ENCODE peak calls at places on chromosome 16, in four cellular contexts. One of them, this sample, is unnamed.

GRCh38 chr16:17260271-17260849 is 210.4 kb downstream of the XYLT1 start:
- DNase-seq in transverse colon: no peak
- DNase-seq in uterus: no peak
- DNase-seq in suprapubic skin: no peak
- DNase-seq in this sample: no peak

GRCh38 chr16:77374384-77374783 is 60.5 kb downstream of the ADAMTS18 start:
- DNase-seq in transverse colon: no peak
- DNase-seq in uterus: no peak
- DNase-seq in suprapubic skin: no peak
- DNase-seq in this sample: no peak

GRCh38 chr16:73125860-73126259 is 77.9 kb upstream of the ZFHX3 start:
- DNase-seq in uterus: no peak
- DNase-seq in transverse colon: no peak
- DNase-seq in suprapubic skin: no peak
- DNase-seq in this sample: peak

GRCh38 chr16:75555213-75555706 is 792 bp downstream of the TMEM231 start:
- DNase-seq in transverse colon: peak
- DNase-seq in uterus: peak
- DNase-seq in suprapubic skin: peak
- DNase-seq in this sample: peak

GRCh38 chr16:54075446-54075845 is 211.1 kb downstream of the IRX3 start:
- DNase-seq in suprapubic skin: no peak
- DNase-seq in transverse colon: no peak
- DNase-seq in uterus: no peak
- DNase-seq in this sample: no peak

GRCh38 chr16:53053967-53054669 is 673 bp upstream of the CHD9 start:
- DNase-seq in transverse colon: peak
- DNase-seq in suprapubic skin: no peak
- DNase-seq in uterus: peak
- DNase-seq in this sample: peak

GRCh38 chr16:20073203-20074088 is at the start of gene GPR139:
- DNase-seq in uterus: no peak
- DNase-seq in transverse colon: no peak
- DNase-seq in suprapubic skin: no peak
- DNase-seq in this sample: no peak

GRCh38 chr16:72873853-72874252 is 174.1 kb downstream of the ZFHX3 start:
- DNase-seq in transverse colon: no peak
- DNase-seq in uterus: no peak
- DNase-seq in suprapubic skin: no peak
- DNase-seq in this sample: no peak

GRCh38 chr16:65244811-65245210 is 122.9 kb upstream of the CDH11 start:
- DNase-seq in transverse colon: no peak
- DNase-seq in uterus: no peak
- DNase-seq in suprapubic skin: no peak
- DNase-seq in this sample: no peak

GRCh38 chr16:28205117-28205899 is 6.5 kb downstream of the XPO6 start:
- DNase-seq in transverse colon: no peak
- DNase-seq in uterus: no peak
- DNase-seq in suprapubic skin: no peak
- DNase-seq in this sample: no peak

GRCh38 chr16:59021751-59022150 is 287.6 kb upstream of the GOT2 start:
- DNase-seq in transverse colon: no peak
- DNase-seq in uterus: no peak
- DNase-seq in suprapubic skin: no peak
- DNase-seq in this sample: no peak

GRCh38 chr16:47045023-47045422 is 71.5 kb upstream of the DNAJA2 start:
- DNase-seq in transverse colon: no peak
- DNase-seq in suprapubic skin: no peak
- DNase-seq in uterus: no peak
- DNase-seq in this sample: no peak

GRCh38 chr16:2753523-2754020 is 1.1 kb downstream of the SRRM2 start:
- DNase-seq in transverse colon: no peak
- DNase-seq in uterus: no peak
- DNase-seq in suprapubic skin: no peak
- DNase-seq in this sample: no peak
- TF ChIP-seq POLR2A in transverse colon: no peak
- TF ChIP-seq POLR2A in uterus: no peak
- TF ChIP-seq POLR2A in suprapubic skin: no peak
- TF ChIP-seq POLR2A in this sample: no peak

DNA sequence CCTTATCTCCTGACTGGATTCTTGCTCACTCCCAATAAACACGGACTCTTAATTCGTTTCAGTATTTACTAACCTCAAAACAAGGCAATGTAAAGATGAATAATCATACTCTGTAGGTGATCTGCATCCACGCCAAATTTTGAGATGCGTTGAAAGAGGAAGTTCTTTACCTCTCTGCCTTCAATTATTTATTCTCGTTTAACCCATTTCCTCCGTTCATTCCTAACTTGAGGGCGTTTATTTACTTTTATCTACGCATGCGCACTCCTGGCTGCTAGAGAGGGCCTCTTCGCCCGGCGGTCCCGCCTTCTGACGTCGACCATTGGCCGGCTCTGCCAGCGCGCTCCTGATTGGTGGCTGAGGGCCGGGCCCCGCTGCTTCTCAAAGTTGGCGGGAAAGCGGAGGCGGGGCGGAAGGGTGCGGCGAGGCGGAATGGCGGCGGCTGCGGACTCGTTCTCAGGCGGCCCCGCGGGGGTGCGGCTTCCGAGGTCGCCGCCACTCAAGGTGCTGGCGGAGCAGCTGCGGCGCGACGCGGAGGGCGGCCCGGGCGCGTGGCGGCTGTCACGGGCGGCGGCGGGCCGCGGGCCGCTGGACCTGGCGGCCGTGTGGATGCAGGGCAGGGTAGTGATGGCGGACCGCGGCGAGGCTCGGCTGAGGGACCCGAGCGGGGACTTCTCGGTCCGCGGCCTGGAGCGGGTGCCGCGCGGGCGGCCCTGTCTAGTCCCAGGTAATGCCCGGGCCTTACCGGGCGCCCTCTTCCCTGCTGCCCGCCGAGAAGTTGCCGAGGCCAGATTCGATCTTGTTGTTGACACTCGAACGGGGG is at the start of gene RMI2:
- DNase-seq in suprapubic skin: peak
- DNase-seq in transverse colon: peak
- DNase-seq in uterus: peak
- DNase-seq in this sample: peak
- TF ChIP-seq POLR2A in suprapubic skin: no peak
- TF ChIP-seq POLR2A in transverse colon: peak
- TF ChIP-seq POLR2A in uterus: peak
- TF ChIP-seq POLR2A in this sample: no peak

DNA sequence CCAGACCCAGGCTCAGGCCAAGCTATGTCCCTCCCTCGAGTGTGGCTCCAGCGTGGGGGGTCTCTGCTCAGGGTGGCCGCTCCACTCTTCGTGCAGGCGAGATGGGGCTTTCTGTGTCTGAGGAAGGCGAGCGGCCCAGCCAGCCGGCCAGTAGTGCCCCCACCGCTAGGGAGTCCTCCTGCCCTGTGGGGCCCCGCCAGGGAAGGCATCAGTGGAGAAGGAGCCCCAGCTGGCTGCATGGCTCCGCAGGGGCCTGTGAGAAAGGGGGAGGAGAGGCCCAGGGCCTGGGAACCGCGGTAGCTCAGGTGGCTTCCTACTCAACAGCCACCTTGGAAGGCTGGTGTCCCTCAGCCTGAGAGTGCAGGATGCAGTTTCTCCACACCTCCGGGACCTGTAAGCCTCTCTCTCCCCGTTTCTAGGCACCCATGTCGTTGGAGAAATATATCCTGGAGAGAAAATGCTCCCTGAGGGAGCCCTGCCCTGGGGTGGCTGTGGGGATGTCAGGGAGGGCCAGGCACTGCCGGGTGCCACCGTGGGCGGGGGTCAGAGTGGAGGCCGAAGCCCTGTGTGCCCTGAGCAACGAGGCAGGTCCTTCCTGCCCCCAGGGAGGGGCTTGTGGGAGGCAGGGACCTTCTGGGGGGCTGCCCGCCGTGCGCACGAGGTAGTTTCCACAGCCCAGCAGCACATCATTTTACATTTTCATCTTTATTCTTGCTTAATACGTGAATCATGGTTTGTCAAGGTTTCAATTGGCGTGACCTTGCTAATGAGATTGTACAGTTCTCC is 3.3 kb downstream of the PIGQ start:
- DNase-seq in transverse colon: no peak
- DNase-seq in suprapubic skin: no peak
- DNase-seq in uterus: no peak
- DNase-seq in this sample: no peak
- TF ChIP-seq POLR2A in transverse colon: no peak
- TF ChIP-seq POLR2A in suprapubic skin: no peak
- TF ChIP-seq POLR2A in uterus: no peak
- TF ChIP-seq POLR2A in this sample: no peak

GRCh38 chr16:66935319-66936011 is at the start of gene CES2:
- DNase-seq in uterus: no peak
- DNase-seq in transverse colon: peak
- DNase-seq in suprapubic skin: no peak
- DNase-seq in this sample: no peak

GRCh38 chr16:66933776-66934137 is 445 bp downstream of the CIAO2B start:
- DNase-seq in suprapubic skin: no peak
- DNase-seq in uterus: no peak
- DNase-seq in transverse colon: no peak
- DNase-seq in this sample: no peak

GRCh38 chr16:66936462-66936861 is 1.1 kb downstream of the CES2 start:
- DNase-seq in transverse colon: peak
- DNase-seq in uterus: no peak
- DNase-seq in suprapubic skin: no peak
- DNase-seq in this sample: no peak

GRCh38 chr16:66932076-66932475 is 2.1 kb downstream of the CIAO2B start:
- DNase-seq in transverse colon: no peak
- DNase-seq in uterus: no peak
- DNase-seq in suprapubic skin: no peak
- DNase-seq in this sample: no peak

DNA sequence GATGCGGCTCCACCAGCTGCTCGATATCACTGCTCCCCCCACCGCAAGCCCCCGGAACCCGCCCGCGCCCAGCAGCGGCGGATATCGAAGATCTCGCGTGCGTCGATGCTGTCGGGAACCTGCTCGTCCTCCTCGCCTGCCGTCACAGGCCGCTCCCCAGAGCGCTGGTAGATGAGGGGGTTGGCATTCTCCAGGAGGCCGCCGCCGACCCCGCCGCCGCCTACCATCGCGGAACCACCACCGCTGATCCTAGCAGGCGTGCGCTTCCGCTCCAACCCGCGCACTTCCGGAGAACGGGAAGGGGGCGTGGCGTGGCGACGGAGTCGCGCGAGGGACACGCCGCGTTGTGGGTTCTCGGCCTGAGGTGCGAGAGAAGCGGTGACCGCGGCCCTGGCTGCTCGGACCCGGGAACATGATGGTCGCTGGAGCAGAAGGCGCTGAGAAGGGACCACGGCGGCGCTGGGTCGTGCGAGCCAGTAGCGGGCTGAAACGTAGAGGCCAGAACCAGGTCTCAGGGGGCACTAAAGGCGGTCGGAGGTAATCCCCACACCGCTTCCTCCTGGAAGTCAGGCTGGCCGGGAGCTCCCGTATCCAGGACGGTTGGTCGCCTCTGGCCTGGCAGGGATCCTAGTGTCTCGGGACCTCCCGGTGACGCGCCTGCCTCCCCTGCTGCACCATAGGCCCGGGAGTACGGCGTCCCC is at the start of gene CIAO2B:
- DNase-seq in suprapubic skin: peak
- DNase-seq in transverse colon: peak
- DNase-seq in uterus: peak
- DNase-seq in this sample: peak
- TF ChIP-seq POLR2A in suprapubic skin: peak
- TF ChIP-seq POLR2A in transverse colon: peak
- TF ChIP-seq POLR2A in uterus: peak
- TF ChIP-seq POLR2A in this sample: peak

DNA sequence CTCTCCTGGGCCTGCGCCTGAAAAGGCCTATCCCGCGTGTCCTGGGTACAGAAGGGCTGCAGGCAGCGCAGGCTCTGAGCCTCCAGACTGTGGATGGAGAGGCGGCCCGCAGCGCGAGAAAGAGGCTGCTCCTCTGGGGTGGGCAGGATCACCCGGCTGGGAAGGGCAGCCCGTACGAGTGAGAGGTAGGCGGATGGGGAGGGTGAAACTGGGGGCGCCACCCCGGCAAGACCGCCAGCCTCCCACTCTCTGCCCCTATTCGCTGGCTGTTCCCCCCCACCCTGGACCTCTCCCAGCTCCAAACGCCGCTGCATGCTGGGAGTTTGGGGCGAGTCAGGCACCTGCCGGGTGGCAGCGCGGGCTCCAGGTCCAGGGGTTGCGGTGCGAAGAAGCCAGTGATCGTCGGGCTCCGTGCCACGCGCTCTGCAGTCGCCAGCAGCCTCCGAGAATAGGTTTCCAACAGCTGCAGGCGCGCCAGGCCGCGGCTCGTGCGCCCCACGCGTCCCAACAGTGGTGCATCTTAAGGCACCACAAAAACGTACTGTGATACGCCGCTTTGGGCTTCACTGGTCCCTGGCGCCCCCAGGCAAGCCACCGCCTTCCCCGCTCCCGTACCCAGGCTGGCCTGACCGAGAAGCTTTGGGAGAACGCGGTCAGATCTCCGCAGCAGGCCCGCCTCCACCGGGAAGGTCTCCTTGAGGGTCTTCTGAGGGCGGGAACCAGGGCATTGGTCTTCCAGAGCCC is 1.1 kb downstream of the NOXO1 start:
- DNase-seq in transverse colon: no peak
- DNase-seq in suprapubic skin: no peak
- DNase-seq in uterus: no peak
- DNase-seq in this sample: no peak
- TF ChIP-seq POLR2A in transverse colon: peak
- TF ChIP-seq POLR2A in suprapubic skin: no peak
- TF ChIP-seq POLR2A in uterus: no peak
- TF ChIP-seq POLR2A in this sample: no peak